ENCODE peak calls at places on chromosomes 2 and 18, in eight cellular contexts. One of them, this sample, is unnamed.

GRCh38 chr18:51617572-51618260 is 420.2 kb upstream of the MEX3C start:
- DNase-seq in H1: no peak
- DNase-seq in gastrocnemius medialis: no peak
- DNase-seq in HepG2: no peak
- DNase-seq in prostate gland: no peak
- DNase-seq in esophagus squamous epithelium: no peak
- DNase-seq in IMR-90: no peak
- DNase-seq in stomach: no peak
- DNase-seq in this sample: no peak

GRCh38 chr2:39120521-39120770 is 405 bp downstream of the SOS1 start:
- DNase-seq in H1: no peak
- DNase-seq in gastrocnemius medialis: no peak
- DNase-seq in HepG2: no peak
- DNase-seq in prostate gland: no peak
- DNase-seq in esophagus squamous epithelium: no peak
- DNase-seq in IMR-90: no peak
- DNase-seq in stomach: no peak
- DNase-seq in this sample: no peak

GRCh38 chr2:27720004-27720551 is 51.4 kb upstream of the MRPL33 start:
- DNase-seq in H1: no peak
- DNase-seq in gastrocnemius medialis: no peak
- DNase-seq in HepG2: peak; percentile 54
- DNase-seq in prostate gland: no peak
- DNase-seq in esophagus squamous epithelium: no peak
- DNase-seq in IMR-90: peak; percentile 98
- DNase-seq in stomach: peak; percentile 51
- DNase-seq in this sample: peak; percentile 76

GRCh38 chr2:17470855-17471641 is 47.2 kb downstream of the RAD51AP2 start:
- DNase-seq in H1: no peak
- DNase-seq in gastrocnemius medialis: no peak
- DNase-seq in HepG2: peak; percentile 71
- DNase-seq in prostate gland: no peak
- DNase-seq in esophagus squamous epithelium: no peak
- DNase-seq in IMR-90: peak; percentile 40
- DNase-seq in stomach: no peak
- DNase-seq in this sample: no peak

GRCh38 chr18:23165271-23165670 is 30.0 kb downstream of the CABLES1 start:
- DNase-seq in H1: no peak
- DNase-seq in gastrocnemius medialis: no peak
- DNase-seq in HepG2: no peak
- DNase-seq in prostate gland: no peak
- DNase-seq in esophagus squamous epithelium: no peak
- DNase-seq in IMR-90: no peak
- DNase-seq in stomach: no peak
- DNase-seq in this sample: no peak

GRCh38 chr2:36355157-36355889 is at the start of gene CRIM1:
- DNase-seq in H1: peak; percentile 84
- DNase-seq in gastrocnemius medialis: peak; percentile 84
- DNase-seq in HepG2: peak; percentile 79
- DNase-seq in prostate gland: peak; percentile 92
- DNase-seq in esophagus squamous epithelium: no peak
- DNase-seq in IMR-90: peak; percentile 91
- DNase-seq in stomach: peak; percentile 81
- DNase-seq in this sample: peak; percentile 89

GRCh38 chr2:203681978-203682377 is 24.5 kb upstream of the CD28 start:
- DNase-seq in H1: no peak
- DNase-seq in gastrocnemius medialis: peak; percentile 49
- DNase-seq in HepG2: no peak
- DNase-seq in prostate gland: no peak
- DNase-seq in esophagus squamous epithelium: no peak
- DNase-seq in IMR-90: no peak
- DNase-seq in stomach: no peak
- DNase-seq in this sample: no peak

GRCh38 chr2:119231975-119232665 is 8.5 kb downstream of the STEAP3 start:
- DNase-seq in H1: no peak
- DNase-seq in gastrocnemius medialis: no peak
- DNase-seq in HepG2: no peak
- DNase-seq in prostate gland: no peak
- DNase-seq in esophagus squamous epithelium: no peak
- DNase-seq in IMR-90: peak; percentile 74
- DNase-seq in stomach: no peak
- DNase-seq in this sample: no peak

GRCh38 chr18:10946058-10946457 is 203.3 kb downstream of the PIEZO2 start:
- DNase-seq in H1: no peak
- DNase-seq in gastrocnemius medialis: no peak
- DNase-seq in HepG2: no peak
- DNase-seq in prostate gland: no peak
- DNase-seq in esophagus squamous epithelium: no peak
- DNase-seq in IMR-90: no peak
- DNase-seq in stomach: no peak
- DNase-seq in this sample: no peak

GRCh38 chr2:139813340-139813739 is 1033.2 kb upstream of the NXPH2 start:
- DNase-seq in H1: no peak
- DNase-seq in gastrocnemius medialis: no peak
- DNase-seq in HepG2: no peak
- DNase-seq in prostate gland: no peak
- DNase-seq in esophagus squamous epithelium: no peak
- DNase-seq in IMR-90: no peak
- DNase-seq in stomach: no peak
- DNase-seq in this sample: no peak

GRCh38 chr2:73939419-73939818 is 12.7 kb downstream of the DGUOK start:
- DNase-seq in H1: no peak
- DNase-seq in gastrocnemius medialis: peak; percentile 50
- DNase-seq in HepG2: no peak
- DNase-seq in prostate gland: peak; percentile 33
- DNase-seq in esophagus squamous epithelium: no peak
- DNase-seq in IMR-90: peak; percentile 50
- DNase-seq in stomach: peak; percentile 55
- DNase-seq in this sample: no peak

GRCh38 chr18:33660696-33661310 is 82.8 kb downstream of the ASXL3 start:
- DNase-seq in H1: no peak
- DNase-seq in gastrocnemius medialis: no peak
- DNase-seq in HepG2: no peak
- DNase-seq in prostate gland: no peak
- DNase-seq in esophagus squamous epithelium: no peak
- DNase-seq in IMR-90: peak; percentile 16
- DNase-seq in stomach: no peak
- DNase-seq in this sample: no peak

GRCh38 chr2:95024306-95024880 is 1.1 kb upstream of the MAL start:
- DNase-seq in H1: no peak
- DNase-seq in gastrocnemius medialis: no peak
- DNase-seq in HepG2: no peak
- DNase-seq in prostate gland: no peak
- DNase-seq in esophagus squamous epithelium: no peak
- DNase-seq in IMR-90: no peak
- DNase-seq in stomach: no peak
- DNase-seq in this sample: no peak

GRCh38 chr2:95027369-95027720 is 1.8 kb downstream of the MAL start:
- DNase-seq in H1: no peak
- DNase-seq in gastrocnemius medialis: no peak
- DNase-seq in HepG2: no peak
- DNase-seq in prostate gland: no peak
- DNase-seq in esophagus squamous epithelium: no peak
- DNase-seq in IMR-90: no peak
- DNase-seq in stomach: no peak
- DNase-seq in this sample: no peak

GRCh38 chr2:95024960-95025405 is 525 bp upstream of the MAL start:
- DNase-seq in H1: no peak
- DNase-seq in gastrocnemius medialis: no peak
- DNase-seq in HepG2: no peak
- DNase-seq in prostate gland: no peak
- DNase-seq in esophagus squamous epithelium: no peak
- DNase-seq in IMR-90: no peak
- DNase-seq in stomach: no peak
- DNase-seq in this sample: no peak

GRCh38 chr2:95026471-95027368 is 1.2 kb downstream of the MAL start:
- DNase-seq in H1: no peak
- DNase-seq in gastrocnemius medialis: no peak
- DNase-seq in HepG2: no peak
- DNase-seq in prostate gland: no peak
- DNase-seq in esophagus squamous epithelium: no peak
- DNase-seq in IMR-90: no peak
- DNase-seq in stomach: peak; percentile 59
- DNase-seq in this sample: no peak

GRCh38 chr2:95025406-95026319 is at the start of gene MAL:
- DNase-seq in H1: peak; percentile 75
- DNase-seq in gastrocnemius medialis: no peak
- DNase-seq in HepG2: no peak
- DNase-seq in prostate gland: no peak
- DNase-seq in esophagus squamous epithelium: no peak
- DNase-seq in IMR-90: no peak
- DNase-seq in stomach: peak; percentile 40
- DNase-seq in this sample: no peak
- TF ChIP-seq POLR2A in H1: no peak
- TF ChIP-seq POLR2A in gastrocnemius medialis: no peak
- TF ChIP-seq POLR2A in HepG2: no peak
- TF ChIP-seq POLR2A in prostate gland: no peak
- TF ChIP-seq POLR2A in esophagus squamous epithelium: peak; percentile 16
- TF ChIP-seq POLR2A in IMR-90: no peak
- TF ChIP-seq POLR2A in stomach: no peak
- TF ChIP-seq POLR2A in this sample: no peak

GRCh38 chr2:10720306-10720705 is 1.1 kb upstream of the ATP6V1C2 start:
- DNase-seq in H1: no peak
- DNase-seq in gastrocnemius medialis: no peak
- DNase-seq in HepG2: no peak
- DNase-seq in prostate gland: no peak
- DNase-seq in esophagus squamous epithelium: no peak
- DNase-seq in IMR-90: no peak
- DNase-seq in stomach: no peak
- DNase-seq in this sample: no peak
- H3K27ac ChIP-seq in H1: no peak overlapping the region
- H3K27ac ChIP-seq in gastrocnemius medialis: no peak overlapping the region
- H3K27ac ChIP-seq in HepG2: no peak overlapping the region
- H3K27ac ChIP-seq in prostate gland: no peak overlapping the region
- H3K27ac ChIP-seq in esophagus squamous epithelium: no peak overlapping the region
- H3K27ac ChIP-seq in IMR-90: no peak overlapping the region
- H3K27ac ChIP-seq in stomach: no peak overlapping the region
- H3K27ac ChIP-seq in this sample: no peak overlapping the region

DNA sequence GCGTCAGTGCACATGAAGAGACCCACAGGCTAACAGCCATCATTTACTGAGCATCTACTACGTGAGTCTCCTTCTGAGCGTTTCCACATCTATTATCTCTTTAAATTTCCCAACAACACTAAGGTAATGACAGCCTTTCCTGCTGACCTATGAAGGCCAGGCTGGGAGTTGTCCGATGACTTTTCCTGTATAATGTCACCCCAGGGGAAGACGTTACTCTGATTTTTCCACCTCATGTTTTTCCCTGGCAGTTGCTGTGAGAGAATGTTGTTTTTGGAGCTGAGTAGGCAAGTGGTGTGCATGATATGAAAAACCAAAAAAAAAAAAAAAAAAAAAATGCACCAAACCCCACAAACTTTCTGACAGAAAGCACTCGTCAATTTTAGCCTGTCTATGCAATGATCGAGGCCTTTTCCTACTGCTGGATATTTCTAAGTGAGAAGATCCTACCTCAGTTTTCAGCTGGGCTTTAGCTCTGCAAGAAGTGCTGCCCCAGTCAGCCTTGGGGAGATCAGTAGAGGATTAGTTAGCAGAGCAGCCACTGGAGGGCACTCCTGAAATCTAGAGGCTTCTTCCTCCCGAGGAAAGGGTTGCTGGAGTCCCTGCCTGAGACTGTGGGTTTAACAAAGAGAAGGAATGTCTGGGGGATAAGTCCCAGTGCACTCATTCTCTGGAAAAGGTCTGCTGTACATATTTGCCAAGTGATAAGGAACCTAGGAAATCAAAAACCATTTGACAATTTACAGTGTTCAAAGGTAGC is 207.5 kb downstream of the SLC8A1 start:
- DNase-seq in H1: peak; percentile 60
- DNase-seq in gastrocnemius medialis: peak; percentile 22
- DNase-seq in HepG2: peak; percentile 37
- DNase-seq in prostate gland: peak; percentile 7
- DNase-seq in esophagus squamous epithelium: no peak
- DNase-seq in IMR-90: peak; percentile 75
- DNase-seq in stomach: peak; percentile 47
- DNase-seq in this sample: peak; percentile 52
- TF ChIP-seq CTCF in H1: peak; percentile 42
- TF ChIP-seq CTCF in gastrocnemius medialis: peak; percentile 38
- TF ChIP-seq CTCF in HepG2: peak; percentile 65
- TF ChIP-seq CTCF in prostate gland: no peak
- TF ChIP-seq CTCF in esophagus squamous epithelium: no peak
- TF ChIP-seq CTCF in IMR-90: peak; percentile 61
- TF ChIP-seq CTCF in stomach: no peak
- TF ChIP-seq CTCF in this sample: peak; percentile 44

GRCh38 chr2:10350666-10351215 is 48.0 kb downstream of the HPCAL1 start:
- DNase-seq in H1: no peak
- DNase-seq in gastrocnemius medialis: no peak
- DNase-seq in HepG2: no peak
- DNase-seq in prostate gland: no peak
- DNase-seq in esophagus squamous epithelium: no peak
- DNase-seq in IMR-90: no peak
- DNase-seq in stomach: no peak
- DNase-seq in this sample: no peak
- TF ChIP-seq POLR2A in H1: no peak
- TF ChIP-seq POLR2A in gastrocnemius medialis: no peak
- TF ChIP-seq POLR2A in HepG2: no peak
- TF ChIP-seq POLR2A in prostate gland: no peak
- TF ChIP-seq POLR2A in esophagus squamous epithelium: no peak
- TF ChIP-seq POLR2A in IMR-90: no peak
- TF ChIP-seq POLR2A in stomach: no peak
- TF ChIP-seq POLR2A in this sample: no peak

GRCh38 chr2:165494568-165494967 is 25.1 kb downstream of the CSRNP3 start:
- DNase-seq in H1: no peak
- DNase-seq in gastrocnemius medialis: no peak
- DNase-seq in HepG2: no peak
- DNase-seq in prostate gland: no peak
- DNase-seq in esophagus squamous epithelium: no peak
- DNase-seq in IMR-90: no peak
- DNase-seq in stomach: no peak
- DNase-seq in this sample: no peak

GRCh38 chr2:165499131-165499530 is 29.6 kb downstream of the CSRNP3 start:
- DNase-seq in H1: no peak
- DNase-seq in gastrocnemius medialis: no peak
- DNase-seq in HepG2: no peak
- DNase-seq in prostate gland: no peak
- DNase-seq in esophagus squamous epithelium: no peak
- DNase-seq in IMR-90: no peak
- DNase-seq in stomach: no peak
- DNase-seq in this sample: no peak

GRCh38 chr2:165497659-165498306 is 28.3 kb downstream of the CSRNP3 start:
- DNase-seq in H1: no peak
- DNase-seq in gastrocnemius medialis: no peak
- DNase-seq in HepG2: no peak
- DNase-seq in prostate gland: no peak
- DNase-seq in esophagus squamous epithelium: no peak
- DNase-seq in IMR-90: no peak
- DNase-seq in stomach: no peak
- DNase-seq in this sample: no peak
- H3K27ac ChIP-seq in H1: no peak overlapping the region
- H3K27ac ChIP-seq in gastrocnemius medialis: no peak overlapping the region
- H3K27ac ChIP-seq in HepG2: no peak overlapping the region
- H3K27ac ChIP-seq in prostate gland: no peak overlapping the region
- H3K27ac ChIP-seq in esophagus squamous epithelium: no peak overlapping the region
- H3K27ac ChIP-seq in IMR-90: no peak overlapping the region
- H3K27ac ChIP-seq in stomach: no peak overlapping the region
- H3K27ac ChIP-seq in this sample: no peak overlapping the region